ENCODE peak calls at places on chromosomes 12 and 14, in seven cellular contexts. R is stimulated activated CD4-positive, alpha-beta T cell treated with anti-CD3 and anti-CD28 coated beads, Interleukin-4, amount 100 ng/mL, for 48 hours; U is nucleus accumbens; K is astrocyte of the spinal cord; Y is neural progenitor cell; Q is NCI-H510A treated with DMSO at 0.1 percent for 48 hours; P is NAMALWA. I is an unnamed sample.
A peak's percentile ranks its signal among the peaks of the same experiment; 100 is the strongest.

GRCh38 chr14:30443368-30444007 is 115.5 kb upstream of the G2E3 start:
- DNase-seq in R (no peak), U (no peak), K (peak; percentile 53), Y (peak; percentile 69), Q (peak; percentile 9), P (peak; percentile 50), I (peak; percentile 29)

GRCh38 chr14:99430491-99430890 is 50.2 kb downstream of the SETD3 start:
- DNase-seq in R (peak; percentile 17), U (no peak), K (no peak), Y (peak; percentile 43), Q (no peak), P (peak; percentile 73), I (no peak)

GRCh38 chr12:2641209-2641608 is 153.6 kb upstream of the FKBP4 start:
- DNase-seq in R (no peak), U (no peak), K (peak; percentile 23), Y (peak; percentile 56), Q (no peak), P (peak; percentile 26), I (peak; percentile 7)

GRCh38 chr12:94637714-94638113 is 12.6 kb downstream of the TMCC3 start:
- DNase-seq in R (no peak), U (no peak), K (no peak), Y (no peak), Q (no peak), P (no peak), I (no peak)

GRCh38 chr12:132523576-132524331 is 33.8 kb downstream of the FBRSL1 start:
- DNase-seq in R (peak; percentile 73), U (no peak), K (peak; percentile 15), Y (peak; percentile 75), Q (no peak), P (peak; percentile 73), I (peak; percentile 17)

GRCh38 chr12:74846116-74846515 is 308.5 kb downstream of the ATXN7L3B start:
- DNase-seq in R (no peak), U (no peak), K (no peak), Y (no peak), Q (no peak), P (no peak), I (no peak)

GRCh38 chr14:92794547-92794941 is 439 bp downstream of the GOLGA5 start:
- DNase-seq in R (no peak), U (no peak), K (no peak), Y (peak; percentile 42), Q (no peak), P (peak; percentile 20), I (no peak)

GRCh38 chr12:62758216-62758615 is 176.7 kb downstream of the PPM1H start:
- DNase-seq in R (no peak), U (no peak), K (peak; percentile 87), Y (no peak), Q (no peak), P (no peak), I (peak; percentile 35)

GRCh38 chr12:126791122-126791521 is 1475.8 kb upstream of the TMEM132C start:
- DNase-seq in R (no peak), U (no peak), K (no peak), Y (no peak), Q (peak; percentile 31), P (no peak), I (no peak)

GRCh38 chr14:61360796-61361526 is 39.6 kb downstream of the PRKCH start:
- DNase-seq in R (no peak), U (no peak), K (no peak), Y (no peak), Q (no peak), P (no peak), I (no peak)

I was measured in stromal cell of bone marrow.